ENCODE peak calls at places on chromosomes 5 and 9, in ten cellular contexts. K, M, A, P, Y, Z, N, S, U and T are unnamed samples.

GRCh38 chr5:175285263-175285662 is 158.7 kb downstream of the DRD1 start:
- DNase-seq in N (no peak), A (no peak), K (no peak), P (no peak), Y (no peak), S (peak; percentile 17), U (no peak), Z (no peak), M (no peak), T (no peak)

GRCh38 chr5:165325201-165325600 is 1819.8 kb downstream of the MAT2B start:
- DNase-seq in K (no peak), N (no peak), Y (no peak), U (no peak), S (peak; percentile 12), M (no peak), A (no peak), Z (no peak), P (no peak), T (no peak)

GRCh38 chr5:175872287-175873089 is 1.1 kb downstream of the CPLX2 start:
- DNase-seq in S (no peak), M (peak; percentile 69), N (no peak), Y (peak; percentile 80), A (no peak), Z (no peak), P (no peak), K (peak; percentile 73), U (no peak), T (no peak)

GRCh38 chr5:72106922-72107873 is at the start of gene MAP1B:
- DNase-seq in A (peak; percentile 13), Y (peak; percentile 86), K (peak; percentile 19), Z (peak; percentile 72), U (peak; percentile 81), P (peak; percentile 22), S (peak; percentile 73), M (peak; percentile 85), N (peak; percentile 73), T (peak; percentile 91)

GRCh38 chr9:27003406-27004147 is 1.9 kb downstream of the LRRC19 start:
- DNase-seq in P (no peak), A (no peak), U (no peak), S (no peak), M (no peak), Y (no peak), Z (no peak), N (no peak), K (no peak), T (no peak)

GRCh38 chr9:105007143-105007542 is 79.2 kb upstream of the ABCA1 start:
- DNase-seq in K (peak; percentile 95), Z (no peak), S (peak; percentile 92), N (no peak), Y (peak; percentile 68), A (no peak), U (no peak), M (no peak), P (no peak), T (peak; percentile 90)

GRCh38 chr9:6106576-6107339 is 91.3 kb upstream of the RANBP6 start:
- DNase-seq in N (peak; percentile 15), Z (no peak), A (no peak), K (peak; percentile 93), P (peak; percentile 35), U (no peak), Y (peak; percentile 54), S (peak; percentile 12), M (peak; percentile 48), T (no peak)

GRCh38 chr5:168836603-168837245 is 257.6 kb upstream of the PANK3 start:
- DNase-seq in P (no peak), M (no peak), U (no peak), N (no peak), K (no peak), Y (no peak), Z (no peak), A (no peak), S (no peak), T (no peak)

GRCh38 chr9:108439967-108440366 is 415.8 kb downstream of the ACTL7B start:
- DNase-seq in S (peak; percentile 76), N (no peak), U (no peak), K (no peak), Z (no peak), M (no peak), A (no peak), Y (no peak), P (no peak), T (no peak)

GRCh38 chr9:108430655-108431054 is 425.1 kb downstream of the ACTL7B start:
- DNase-seq in S (no peak), Y (no peak), N (no peak), A (no peak), M (no peak), K (no peak), P (no peak), Z (no peak), U (no peak), T (no peak)

GRCh38 chr9:108434502-108434901 is 421.3 kb downstream of the ACTL7B start:
- DNase-seq in M (no peak), K (peak; percentile 7), A (no peak), U (no peak), S (peak; percentile 49), Z (no peak), Y (no peak), P (no peak), N (no peak), T (no peak)

GRCh38 chr9:108436470-108436869 is 419.3 kb downstream of the ACTL7B start:
- DNase-seq in P (no peak), M (no peak), N (no peak), A (no peak), Z (no peak), S (no peak), U (no peak), Y (no peak), K (peak; percentile 20), T (no peak)

DNA sequence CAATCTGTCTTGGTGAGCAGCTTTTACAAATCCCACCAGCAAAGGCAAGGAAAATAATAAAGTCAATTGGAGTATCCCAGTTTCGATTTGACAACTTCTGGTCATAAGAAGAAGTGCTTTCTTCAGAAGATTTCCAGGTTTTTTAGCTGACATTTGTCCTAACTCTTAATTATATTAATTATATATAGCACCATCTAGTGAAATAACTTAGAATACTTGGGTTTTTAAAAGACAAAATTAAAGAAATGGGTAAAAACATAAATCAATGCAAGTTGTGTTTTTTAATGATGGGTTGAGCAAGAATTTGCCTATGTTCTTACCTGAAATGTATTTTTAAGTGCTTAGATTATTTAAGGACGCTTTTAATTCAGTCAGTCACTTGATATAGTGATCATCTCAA is 421.8 kb downstream of the ACTL7B start:
- DNase-seq in S (no peak), M (no peak), A (no peak), Y (no peak), U (no peak), Z (no peak), P (no peak), N (no peak), K (no peak), T (no peak)
- TF ChIP-seq CTCF in S (no peak), M (no peak), A (peak; percentile 15), Y (no peak), U (no peak), Z (no peak), P (no peak), N (no peak), K (no peak), T (no peak)

GRCh38 chr5:16737620-16738364 is 121.0 kb upstream of the RETREG1 start:
- DNase-seq in M (peak; percentile 63), Y (no peak), S (no peak), U (no peak), K (no peak), Z (no peak), N (no peak), A (no peak), P (no peak), T (no peak)

GRCh38 chr5:16733597-16733996 is 116.8 kb upstream of the RETREG1 start:
- DNase-seq in M (no peak), U (no peak), Z (no peak), S (no peak), N (no peak), P (no peak), Y (no peak), A (no peak), K (no peak), T (no peak)

GRCh38 chr5:16736158-16736994 is 119.6 kb upstream of the RETREG1 start:
- DNase-seq in N (peak; percentile 23), M (no peak), P (peak; percentile 77), Y (no peak), S (peak; percentile 87), U (no peak), K (no peak), Z (no peak), A (peak; percentile 82), T (peak; percentile 81)

GRCh38 chr5:16737173-16737572 is 120.4 kb upstream of the RETREG1 start:
- DNase-seq in A (no peak), N (no peak), M (no peak), Z (no peak), U (no peak), S (no peak), Y (no peak), P (no peak), K (no peak), T (no peak)

GRCh38 chr5:16735092-16735970 is 118.5 kb upstream of the RETREG1 start:
- DNase-seq in P (no peak), U (no peak), A (no peak), Z (no peak), S (no peak), N (no peak), Y (no peak), M (no peak), K (no peak), T (peak; percentile 36)
- H3K4me3 ChIP-seq in P (no peak overlapping the region), U (no peak overlapping the region), A (no peak overlapping the region), Z (no peak overlapping the region), S (no peak overlapping the region), N (no peak overlapping the region), Y (no peak overlapping the region), M (peak overlapping the region; percentile 89), K (no peak overlapping the region), T (no peak overlapping the region)

DNA sequence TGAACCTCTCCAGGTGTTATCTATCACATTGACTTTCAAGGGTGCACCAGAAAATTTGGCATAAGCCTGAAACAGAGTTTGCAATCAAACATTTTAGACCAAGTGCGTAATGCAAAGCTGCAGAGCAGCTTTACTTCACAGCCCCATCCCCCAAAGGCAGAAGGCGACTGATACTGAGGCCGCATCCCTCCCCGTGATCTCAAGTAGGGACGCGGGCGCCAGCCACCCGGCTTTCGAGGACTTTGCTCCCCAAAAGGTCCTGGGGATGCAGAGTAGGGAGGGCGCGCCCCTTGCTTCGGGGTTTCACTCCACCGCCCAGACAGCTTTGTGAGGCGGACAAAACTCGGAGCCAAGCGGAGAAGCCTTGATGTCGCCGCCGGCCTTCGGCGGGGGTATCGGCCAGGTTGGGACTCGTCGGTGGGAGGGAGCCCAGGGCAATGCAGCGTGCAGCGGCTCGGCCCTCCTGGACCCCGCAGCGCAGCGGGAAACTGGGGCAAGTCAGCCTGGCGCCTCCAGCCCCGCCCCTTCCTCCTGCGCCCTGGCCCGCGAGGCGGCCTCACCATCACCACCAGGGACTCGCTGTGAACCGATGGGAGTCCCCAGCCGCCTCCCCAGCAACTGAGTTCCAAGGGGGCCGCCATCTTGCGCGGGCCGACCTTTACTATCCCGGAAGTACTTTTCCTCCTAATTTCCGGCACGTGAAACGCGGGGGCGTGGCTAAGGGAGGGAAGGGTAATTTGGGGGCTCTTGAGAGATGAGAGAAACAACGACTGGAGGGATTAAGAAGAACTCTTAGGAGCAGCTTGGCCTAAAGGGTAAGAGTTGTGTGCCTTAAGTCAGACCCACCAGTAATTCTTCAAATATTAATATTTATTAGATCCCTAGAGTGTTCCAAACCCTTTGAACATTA is at the start of gene MTX3:
- DNase-seq in Y (peak; percentile 86), Z (peak; percentile 87), P (peak; percentile 71), M (peak; percentile 92), A (peak; percentile 61), K (no peak), N (peak; percentile 82), S (peak; percentile 73), U (peak; percentile 90), T (peak; percentile 64)
- TF ChIP-seq POLR2A in Y (peak; percentile 68), Z (peak; percentile 33), P (peak; percentile 56), M (peak; percentile 82), A (no peak), K (no peak), N (no peak), S (peak; percentile 56), U (no peak), T (no peak)

GRCh38 chr5:136064510-136064909 is 35.7 kb downstream of the TGFBI start:
- DNase-seq in N (no peak), P (no peak), S (no peak), Y (no peak), A (no peak), K (no peak), U (peak; percentile 71), Z (no peak), M (no peak), T (peak; percentile 70)
- TF ChIP-seq CTCF in N (peak; percentile 17), P (peak; percentile 12), S (peak; percentile 21), Y (no peak), A (no peak), K (no peak), U (no peak), Z (no peak), M (peak; percentile 44), T (no peak)